ENCODE peak calls at places on chromosomes 13 and 19, in five cellular contexts. U is NCI-H1092 treated with DMSO at 0.1 percent for 48 hours, Q is choroid plexus epithelial cell, C is SW 1271, M is testis. V is an unnamed sample.

GRCh38 chr13:25860862-25861261 is 191.0 kb downstream of the SHISA2 start:
- DNase-seq in U (no peak), Q (peak), C (no peak), M (no peak), V (no peak)

GRCh38 chr19:14265285-14266036 is 59.5 kb upstream of the ADGRL1 start:
- DNase-seq in U (no peak), Q (no peak), C (no peak), M (no peak), V (no peak)

GRCh38 chr13:35460061-35460460 is 16.4 kb downstream of the MAB21L1 start:
- DNase-seq in U (no peak), Q (no peak), C (no peak), M (no peak), V (no peak)

GRCh38 chr13:45108716-45109706 is 11.3 kb upstream of the GTF2F2 start:
- DNase-seq in U (no peak), Q (peak), C (no peak), M (peak), V (no peak)

GRCh38 chr19:30089086-30089665 is 147.1 kb downstream of the URI1 start:
- DNase-seq in U (no peak), Q (no peak), C (no peak), M (no peak), V (no peak)

GRCh38 chr19:19776206-19777008 is 43.5 kb upstream of the ZNF14 start:
- DNase-seq in U (peak), Q (peak), C (peak), M (peak), V (peak)

GRCh38 chr13:66665991-66666390 is 564.1 kb downstream of the PCDH9 start:
- DNase-seq in U (peak), Q (peak), C (no peak), M (peak), V (no peak)

GRCh38 chr19:29626386-29626785 is 20.3 kb downstream of the POP4 start:
- DNase-seq in U (no peak), Q (no peak), C (no peak), M (no peak), V (no peak)

GRCh38 chr19:55082023-55082851 is 6.6 kb downstream of the EPS8L1 start:
- DNase-seq in U (no peak), Q (peak), C (no peak), M (peak), V (no peak)

GRCh38 chr13:106597190-106597589 is 29.3 kb upstream of the ARGLU1 start:
- DNase-seq in U (no peak), Q (no peak), C (no peak), M (peak), V (no peak)

GRCh38 chr19:5977222-5977784 is 637 bp downstream of the RANBP3 start:
- DNase-seq in U (no peak), Q (no peak), C (no peak), M (no peak), V (no peak)

GRCh38 chr19:35513975-35514809 is 743 bp upstream of the DMKN start:
- DNase-seq in U (no peak), Q (peak), C (no peak), M (no peak), V (no peak)

GRCh38 chr19:46408611-46409039 is 4.7 kb downstream of the CCDC8 start:
- DNase-seq in U (no peak), Q (peak), C (no peak), M (peak), V (no peak)

GRCh38 chr13:76822691-76823267 is 63.4 kb downstream of the KCTD12 start:
- DNase-seq in U (no peak), Q (peak), C (no peak), M (no peak), V (no peak)

GRCh38 chr19:32702010-32702409 is 10.4 kb downstream of the NUDT19 start:
- DNase-seq in U (peak), Q (no peak), C (no peak), M (no peak), V (no peak)

GRCh38 chr13:50650936-50651638 is 192.4 kb downstream of the DLEU7 start:
- DNase-seq in U (peak), Q (peak), C (no peak), M (no peak), V (no peak)

GRCh38 chr19:44925114-44925891 is 10.9 kb downstream of the APOC1 start:
- DNase-seq in U (peak), Q (peak), C (no peak), M (peak), V (peak)

GRCh38 chr13:20825476-20825875 is 51.7 kb upstream of the EEF1AKMT1 start:
- DNase-seq in U (no peak), Q (peak), C (no peak), M (no peak), V (no peak)

GRCh38 chr13:98749501-98749900 is 3.0 kb downstream of the SLC15A1 start:
- DNase-seq in U (no peak), Q (peak), C (no peak), M (no peak), V (no peak)

GRCh38 chr19:47310819-47311218 is 1.2 kb downstream of the C5AR1 start:
- DNase-seq in U (peak), Q (peak), C (no peak), M (peak), V (no peak)

GRCh38 chr19:52585604-52586003 is 15.5 kb downstream of the ZNF701 start:
- DNase-seq in U (no peak), Q (no peak), C (no peak), M (no peak), V (no peak)

GRCh38 chr19:10420444-10421239 is at the start of gene PDE4A:
- DNase-seq in U (no peak), Q (peak), C (no peak), M (no peak), V (peak)

GRCh38 chr13:30739646-30740642 is 4.6 kb downstream of the ALOX5AP start:
- DNase-seq in U (no peak), Q (peak), C (no peak), M (no peak), V (no peak)

GRCh38 chr13:73849292-73849691 is 284.9 kb downstream of the KLF12 start:
- DNase-seq in U (peak), Q (peak), C (no peak), M (no peak), V (no peak)

GRCh38 chr19:46112527-46112926 is 12.0 kb downstream of the IGFL3 start:
- DNase-seq in U (no peak), Q (no peak), C (no peak), M (no peak), V (no peak)

GRCh38 chr19:1070931-1071791 is 4.2 kb downstream of the ARHGAP45 start:
- DNase-seq in U (no peak), Q (no peak), C (no peak), M (no peak), V (no peak)

GRCh38 chr19:17703823-17704463 is 15.3 kb upstream of the MAP1S start:
- DNase-seq in U (peak), Q (peak), C (no peak), M (peak), V (no peak)

GRCh38 chr19:44753932-44754742 is 5.6 kb downstream of the BCL3 start:
- DNase-seq in U (no peak), Q (peak), C (peak), M (peak), V (peak)

GRCh38 chr13:112902669-112903068 is 66.3 kb upstream of the MCF2L start:
- DNase-seq in U (no peak), Q (no peak), C (no peak), M (no peak), V (no peak)

GRCh38 chr13:44955421-44955820 is 33.9 kb downstream of the NUFIP1 start:
- DNase-seq in U (no peak), Q (no peak), C (no peak), M (peak), V (no peak)

GRCh38 chr19:13004273-13004672 is 9.0 kb downstream of the NFIX start:
- DNase-seq in U (no peak), Q (no peak), C (no peak), M (no peak), V (no peak)

GRCh38 chr13:39364797-39365468 is 238.1 kb downstream of the LHFPL6 start:
- DNase-seq in U (peak), Q (peak), C (no peak), M (no peak), V (no peak)

GRCh38 chr19:35251456-35251855 is 2.7 kb downstream of the LSR start:
- DNase-seq in U (no peak), Q (no peak), C (no peak), M (no peak), V (no peak)

GRCh38 chr19:53908106-53908932 is 759 bp upstream of the CACNG7 start:
- DNase-seq in U (peak), Q (peak), C (no peak), M (peak), V (peak)

GRCh38 chr19:35216833-35217707 is 11.5 kb downstream of the FAM187B start:
- DNase-seq in U (no peak), Q (no peak), C (no peak), M (peak), V (no peak)